ENCODE peak calls at places on chromosomes 13 and 19, in nine cellular contexts. A is stimulated activated CD8-positive, alpha-beta memory T cell treated with anti-CD3 and anti-CD28 coated beads, Interleukin-15, amount 100 ng/mL, for 4 hours; N is H9; B is Right ventricle myocardium inferior; V is AG09319; M is NCI-H345; T is WERI-Rb-1; R is SW480; Q is stimulated activated CD4-positive, alpha-beta T cell treated with anti-CD3 and anti-CD28 coated beads, Interleukin-1b, Interleukin-23, amount 100 ng/mL, for 1 hour. H is an unnamed sample.

GRCh38 chr13:73800011-73800410 is 334.2 kb downstream of the KLF12 start:
- DNase-seq in A (no peak), N (no peak), B (no peak), V (no peak), M (no peak), T (no peak), R (no peak), Q (no peak), H (no peak)

GRCh38 chr19:35695895-35696422 is 8.4 kb upstream of the ZBTB32 start:
- DNase-seq in A (no peak), N (no peak), B (no peak), V (no peak), M (no peak), T (no peak), R (no peak), Q (no peak), H (no peak)

GRCh38 chr19:49020342-49020741 is 3.5 kb upstream of the LHB start:
- DNase-seq in A (no peak), N (peak), B (no peak), V (no peak), M (no peak), T (peak), R (peak), Q (no peak), H (no peak)

GRCh38 chr13:46359731-46360130 is 27.3 kb downstream of the RUBCNL start:
- DNase-seq in A (no peak), N (no peak), B (no peak), V (no peak), M (no peak), T (no peak), R (no peak), Q (no peak), H (no peak)

GRCh38 chr13:59276436-59276835 is 887.3 kb downstream of the DIAPH3 start:
- DNase-seq in A (no peak), N (no peak), B (no peak), V (no peak), M (no peak), T (no peak), R (no peak), Q (no peak), H (no peak)

GRCh38 chr13:106500450-106500849 is 35.0 kb downstream of the EFNB2 start:
- DNase-seq in A (no peak), N (no peak), B (no peak), V (no peak), M (no peak), T (no peak), R (no peak), Q (no peak), H (no peak)

GRCh38 chr13:111984349-111984748 is 82.6 kb upstream of the SOX1 start:
- DNase-seq in A (no peak), N (no peak), B (no peak), V (no peak), M (no peak), T (no peak), R (no peak), Q (no peak), H (no peak)

GRCh38 chr13:99050983-99051488 is 73.2 kb upstream of the DOCK9 start:
- DNase-seq in A (no peak), N (no peak), B (no peak), V (no peak), M (no peak), T (no peak), R (no peak), Q (no peak), H (no peak)

GRCh38 chr19:10091892-10092641 is 6.0 kb downstream of the SHFL start:
- DNase-seq in A (no peak), N (no peak), B (no peak), V (no peak), M (no peak), T (no peak), R (no peak), Q (no peak), H (no peak)

H was measured in neural progenitor cell.